ENCODE peak calls at places on chromosomes 7 and 10, in ten cellular contexts. V is iPS DF 6.9; R is naive thymus-derived CD4-positive, alpha-beta T cell; P is CD4-positive, alpha-beta T cell; F is adrenal gland; W is IMR-90; A is foreskin keratinocyte; K is heart right ventricle; B is fibroblast of lung; E is tibial nerve. Y is an unnamed sample.

GRCh38 chr10:69958232-69958902 is 94.3 kb upstream of the MACROH2A2 start:
- DNase-seq in K (no peak), V (peak; percentile 57), B (peak; percentile 44), R (peak; percentile 27), F (no peak), W (peak; percentile 53), E (no peak), P (no peak), A (peak; percentile 51), Y (no peak)

GRCh38 chr7:289209-289755 is 688 bp upstream of the FOXL3 start:
- DNase-seq in F (no peak), B (no peak), W (no peak), P (no peak), K (no peak), V (no peak), A (no peak), E (no peak), R (no peak), Y (no peak)

GRCh38 chr7:99837649-99838361 is 10.0 kb downstream of the CYP3A43 start:
- DNase-seq in R (peak; percentile 12), A (peak; percentile 22), F (no peak), P (no peak), W (no peak), K (no peak), B (no peak), V (no peak), E (no peak), Y (no peak)

GRCh38 chr10:73296946-73297345 is 44.5 kb upstream of the MRPS16 start:
- DNase-seq in B (no peak), V (no peak), P (no peak), K (no peak), W (no peak), E (no peak), F (no peak), A (no peak), R (no peak), Y (no peak)

GRCh38 chr7:82740246-82740848 is 296.8 kb upstream of the CACNA2D1 start:
- DNase-seq in K (no peak), V (no peak), B (peak; percentile 55), E (no peak), P (no peak), F (peak; percentile 39), W (peak; percentile 72), A (peak; percentile 42), R (no peak), Y (no peak)

GRCh38 chr10:43160067-43160918 is 22.0 kb downstream of the CSGALNACT2 start:
- DNase-seq in A (peak; percentile 69), K (no peak), P (no peak), R (no peak), F (no peak), B (peak; percentile 91), V (no peak), W (peak; percentile 90), E (no peak), Y (no peak)

GRCh38 chr10:21372651-21373410 is 152.7 kb downstream of the SKIDA1 start:
- DNase-seq in E (no peak), K (no peak), R (peak; percentile 68), B (peak; percentile 95), W (peak; percentile 92), P (peak; percentile 3), F (peak; percentile 72), V (no peak), A (peak; percentile 88), Y (no peak)

GRCh38 chr10:128525444-128525843 is 399.2 kb upstream of the MKI67 start:
- DNase-seq in R (no peak), A (no peak), F (no peak), B (no peak), V (no peak), E (no peak), P (no peak), W (no peak), K (no peak), Y (no peak)

GRCh38 chr10:30215631-30216030 is 133.4 kb downstream of the MTPAP start:
- DNase-seq in R (no peak), E (no peak), B (no peak), V (no peak), K (peak; percentile 20), P (no peak), A (no peak), W (no peak), F (peak; percentile 28), Y (no peak)

GRCh38 chr7:50626286-50626685 is 61.1 kb upstream of the DDC start:
- DNase-seq in F (no peak), R (no peak), V (no peak), P (no peak), E (no peak), W (no peak), B (no peak), K (no peak), A (no peak), Y (no peak)

GRCh38 chr10:44911081-44911540 is at the start of gene TMEM72:
- DNase-seq in K (no peak), E (no peak), F (no peak), B (no peak), A (no peak), P (no peak), W (no peak), V (no peak), R (no peak), Y (no peak)

GRCh38 chr7:52254396-52255025 is 780.9 kb upstream of the POM121L12 start:
- DNase-seq in E (no peak), K (no peak), W (no peak), F (no peak), V (no peak), R (no peak), A (no peak), P (no peak), B (no peak), Y (no peak)

GRCh38 chr10:47217123-47217522 is 82.9 kb upstream of the GDF10 start:
- DNase-seq in R (no peak), K (no peak), F (no peak), B (no peak), V (no peak), P (no peak), W (no peak), E (no peak), A (no peak), Y (no peak)

GRCh38 chr10:105843786-105844560 is 1202.9 kb downstream of the SORCS3 start:
- DNase-seq in E (no peak), R (no peak), A (no peak), B (no peak), K (no peak), F (no peak), P (no peak), W (no peak), V (peak; percentile 2), Y (peak; percentile 5)

GRCh38 chr10:43131906-43132305 is 6.3 kb upstream of the CSGALNACT2 start:
- DNase-seq in P (no peak), V (no peak), B (no peak), W (no peak), K (no peak), R (no peak), A (no peak), E (no peak), F (no peak), Y (no peak)

GRCh38 chr7:3464900-3465622 is 164.0 kb downstream of the SDK1 start:
- DNase-seq in B (no peak), F (no peak), P (peak; percentile 8), A (no peak), V (no peak), E (no peak), K (no peak), W (no peak), R (peak; percentile 80), Y (no peak)
- H3K27ac ChIP-seq in B (no peak overlapping the region), F (no peak overlapping the region), P (no peak overlapping the region), A (no peak overlapping the region), V (no peak overlapping the region), E (no peak overlapping the region), K (no peak overlapping the region), W (no peak overlapping the region), R (no peak overlapping the region), Y (no peak overlapping the region)

GRCh38 chr7:157483515-157483914 is 146.7 kb downstream of the DNAJB6 start:
- DNase-seq in B (no peak), E (no peak), P (no peak), A (no peak), R (no peak), V (no peak), F (no peak), W (no peak), K (no peak), Y (no peak)

GRCh38 chr7:157480651-157481050 is 143.8 kb downstream of the DNAJB6 start:
- DNase-seq in A (no peak), F (no peak), E (no peak), V (no peak), B (no peak), P (no peak), K (no peak), W (no peak), R (no peak), Y (no peak)

GRCh38 chr7:157482517-157483120 is 145.8 kb downstream of the DNAJB6 start:
- DNase-seq in W (no peak), P (no peak), E (no peak), A (no peak), K (no peak), R (no peak), F (no peak), V (no peak), B (no peak), Y (no peak)

GRCh38 chr7:157481389-157481788 is 144.6 kb downstream of the DNAJB6 start:
- DNase-seq in R (no peak), E (no peak), A (no peak), W (no peak), K (no peak), P (no peak), B (no peak), V (no peak), F (no peak), Y (no peak)

GRCh38 chr7:157482011-157482410 is 145.2 kb downstream of the DNAJB6 start:
- DNase-seq in K (no peak), B (no peak), F (no peak), P (no peak), V (no peak), E (no peak), R (no peak), W (no peak), A (no peak), Y (no peak)
- H3K27ac ChIP-seq in K (no peak overlapping the region), B (no peak overlapping the region), F (no peak overlapping the region), P (no peak overlapping the region), V (no peak overlapping the region), E (no peak overlapping the region), R (no peak overlapping the region), W (no peak overlapping the region), A (no peak overlapping the region), Y (no peak overlapping the region)

GRCh38 chr7:1669486-1669951 is 558 bp upstream of the ELFN1 start:
- DNase-seq in F (peak; percentile 5), R (no peak), V (no peak), K (no peak), A (no peak), E (no peak), B (peak; percentile 39), W (no peak), P (no peak), Y (no peak)
- H3K27ac ChIP-seq in F (no peak overlapping the region), R (no peak overlapping the region), V (no peak overlapping the region), K (no peak overlapping the region), A (no peak overlapping the region), E (no peak overlapping the region), B (no peak overlapping the region), W (no peak overlapping the region), P (no peak overlapping the region), Y (no peak overlapping the region)

DNA sequence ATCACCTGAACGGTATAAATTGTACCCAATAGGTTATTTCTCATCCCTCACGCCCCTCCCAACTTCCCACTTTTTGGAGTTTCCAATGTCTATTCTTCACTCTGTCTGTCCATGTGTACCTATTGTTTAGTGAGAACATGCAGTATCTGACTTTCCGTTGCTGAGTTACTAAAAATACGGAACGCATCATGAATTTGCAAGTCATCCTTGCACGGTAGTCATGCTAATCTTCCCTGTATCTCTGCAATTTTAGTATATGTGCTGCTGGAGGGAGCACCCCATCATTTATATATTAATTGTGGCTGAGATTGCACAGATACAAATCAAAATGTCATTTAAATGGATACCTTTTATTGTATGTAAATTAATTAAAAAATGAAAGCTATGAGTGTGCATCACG is 75.7 kb upstream of the SFMBT2 start:
- DNase-seq in A (no peak), F (no peak), E (no peak), R (no peak), B (no peak), V (no peak), P (no peak), K (no peak), W (no peak), Y (no peak)
- H3K27ac ChIP-seq in A (no peak overlapping the region), F (no peak overlapping the region), E (no peak overlapping the region), R (no peak overlapping the region), B (no peak overlapping the region), V (no peak overlapping the region), P (no peak overlapping the region), K (no peak overlapping the region), W (no peak overlapping the region), Y (no peak overlapping the region)